ENCODE peak calls at places on chromosomes 1 and 21, in seven cellular contexts. One of them, this sample, is unnamed.

GRCh38 chr1:236035681-236036101 is 29.2 kb downstream of the NID1 start:
- DNase-seq in choroid plexus epithelial cell: peak; percentile 81
- DNase-seq in tibial nerve: peak; percentile 82
- DNase-seq in D721Med: no peak
- DNase-seq in nephron progenitor cell: no peak
- DNase-seq in neural crest cell: no peak
- DNase-seq in thyroid gland: no peak
- DNase-seq in this sample: no peak

GRCh38 chr1:203954788-203955552 is 93.6 kb downstream of the SNRPE start:
- DNase-seq in choroid plexus epithelial cell: peak; percentile 6
- DNase-seq in tibial nerve: no peak
- DNase-seq in D721Med: no peak
- DNase-seq in nephron progenitor cell: no peak
- DNase-seq in neural crest cell: no peak
- DNase-seq in thyroid gland: no peak
- DNase-seq in this sample: no peak

GRCh38 chr1:155070721-155071556 is 7.4 kb downstream of the EFNA4 start:
- DNase-seq in choroid plexus epithelial cell: peak; percentile 73
- DNase-seq in tibial nerve: peak; percentile 45
- DNase-seq in D721Med: peak; percentile 74
- DNase-seq in nephron progenitor cell: peak; percentile 88
- DNase-seq in neural crest cell: peak; percentile 76
- DNase-seq in thyroid gland: peak; percentile 74
- DNase-seq in this sample: peak; percentile 89

GRCh38 chr21:34878940-34879339 is 170.2 kb downstream of the RUNX1 start:
- DNase-seq in choroid plexus epithelial cell: no peak
- DNase-seq in tibial nerve: no peak
- DNase-seq in D721Med: no peak
- DNase-seq in nephron progenitor cell: no peak
- DNase-seq in neural crest cell: no peak
- DNase-seq in thyroid gland: no peak
- DNase-seq in this sample: no peak

GRCh38 chr1:30033276-30034104 is 689.9 kb downstream of the MATN1 start:
- DNase-seq in choroid plexus epithelial cell: no peak
- DNase-seq in tibial nerve: no peak
- DNase-seq in D721Med: no peak
- DNase-seq in nephron progenitor cell: no peak
- DNase-seq in neural crest cell: no peak
- DNase-seq in thyroid gland: no peak
- DNase-seq in this sample: no peak

GRCh38 chr1:240109920-240110685 is 18.4 kb downstream of the FMN2 start:
- DNase-seq in choroid plexus epithelial cell: no peak
- DNase-seq in tibial nerve: no peak
- DNase-seq in D721Med: no peak
- DNase-seq in nephron progenitor cell: no peak
- DNase-seq in neural crest cell: no peak
- DNase-seq in thyroid gland: no peak
- DNase-seq in this sample: no peak

GRCh38 chr1:43340559-43340958 is 2.9 kb downstream of the MPL start:
- DNase-seq in choroid plexus epithelial cell: no peak
- DNase-seq in tibial nerve: no peak
- DNase-seq in D721Med: no peak
- DNase-seq in nephron progenitor cell: no peak
- DNase-seq in neural crest cell: no peak
- DNase-seq in thyroid gland: no peak
- DNase-seq in this sample: no peak

GRCh38 chr1:39576016-39576657 is 453 bp downstream of the PABPC4 start:
- DNase-seq in choroid plexus epithelial cell: peak; percentile 19
- DNase-seq in tibial nerve: no peak
- DNase-seq in D721Med: no peak
- DNase-seq in nephron progenitor cell: peak; percentile 58
- DNase-seq in neural crest cell: peak; percentile 7
- DNase-seq in thyroid gland: peak; percentile 39
- DNase-seq in this sample: peak; percentile 41

GRCh38 chr1:58883888-58884482 is 100.1 kb upstream of the JUN start:
- DNase-seq in choroid plexus epithelial cell: peak; percentile 78
- DNase-seq in tibial nerve: no peak
- DNase-seq in D721Med: no peak
- DNase-seq in nephron progenitor cell: no peak
- DNase-seq in neural crest cell: no peak
- DNase-seq in thyroid gland: no peak
- DNase-seq in this sample: no peak

GRCh38 chr1:231934797-231935196 is 308.2 kb downstream of the DISC1 start:
- DNase-seq in choroid plexus epithelial cell: peak; percentile 42
- DNase-seq in tibial nerve: no peak
- DNase-seq in D721Med: peak; percentile 80
- DNase-seq in nephron progenitor cell: no peak
- DNase-seq in neural crest cell: no peak
- DNase-seq in thyroid gland: no peak
- DNase-seq in this sample: no peak

GRCh38 chr1:3740038-3740437 is 12.2 kb upstream of the CCDC27 start:
- DNase-seq in choroid plexus epithelial cell: no peak
- DNase-seq in tibial nerve: no peak
- DNase-seq in D721Med: no peak
- DNase-seq in nephron progenitor cell: no peak
- DNase-seq in neural crest cell: no peak
- DNase-seq in thyroid gland: no peak
- DNase-seq in this sample: no peak

GRCh38 chr1:219302697-219303096 is 129.0 kb downstream of the LYPLAL1 start:
- DNase-seq in choroid plexus epithelial cell: no peak
- DNase-seq in tibial nerve: no peak
- DNase-seq in D721Med: no peak
- DNase-seq in nephron progenitor cell: no peak
- DNase-seq in neural crest cell: no peak
- DNase-seq in thyroid gland: no peak
- DNase-seq in this sample: no peak

GRCh38 chr1:14930224-14930965 is 223.2 kb upstream of the TMEM51 start:
- DNase-seq in choroid plexus epithelial cell: no peak
- DNase-seq in tibial nerve: no peak
- DNase-seq in D721Med: no peak
- DNase-seq in nephron progenitor cell: no peak
- DNase-seq in neural crest cell: no peak
- DNase-seq in thyroid gland: peak; percentile 36
- DNase-seq in this sample: peak; percentile 65

GRCh38 chr1:180343931-180344406 is 113.9 kb downstream of the LHX4 start:
- DNase-seq in choroid plexus epithelial cell: peak; percentile 59
- DNase-seq in tibial nerve: peak; percentile 48
- DNase-seq in D721Med: no peak
- DNase-seq in nephron progenitor cell: no peak
- DNase-seq in neural crest cell: no peak
- DNase-seq in thyroid gland: peak; percentile 35
- DNase-seq in this sample: no peak

GRCh38 chr1:23718482-23718881 is 24.8 kb upstream of the ELOA start:
- DNase-seq in choroid plexus epithelial cell: peak; percentile 54
- DNase-seq in tibial nerve: no peak
- DNase-seq in D721Med: no peak
- DNase-seq in nephron progenitor cell: peak; percentile 56
- DNase-seq in neural crest cell: peak; percentile 43
- DNase-seq in thyroid gland: peak; percentile 5
- DNase-seq in this sample: peak; percentile 60

GRCh38 chr1:87684194-87684593 is 355.5 kb downstream of the LMO4 start:
- DNase-seq in choroid plexus epithelial cell: peak; percentile 56
- DNase-seq in tibial nerve: no peak
- DNase-seq in D721Med: no peak
- DNase-seq in nephron progenitor cell: peak; percentile 18
- DNase-seq in neural crest cell: no peak
- DNase-seq in thyroid gland: peak; percentile 31
- DNase-seq in this sample: no peak

GRCh38 chr1:169193191-169193850 is 86.8 kb downstream of the ATP1B1 start:
- DNase-seq in choroid plexus epithelial cell: peak; percentile 58
- DNase-seq in tibial nerve: no peak
- DNase-seq in D721Med: no peak
- DNase-seq in nephron progenitor cell: no peak
- DNase-seq in neural crest cell: no peak
- DNase-seq in thyroid gland: no peak
- DNase-seq in this sample: no peak
- TF ChIP-seq CTCF in choroid plexus epithelial cell: peak; percentile 35
- TF ChIP-seq CTCF in tibial nerve: no peak
- TF ChIP-seq CTCF in D721Med: peak; percentile 13
- TF ChIP-seq CTCF in nephron progenitor cell: no peak
- TF ChIP-seq CTCF in neural crest cell: no peak
- TF ChIP-seq CTCF in thyroid gland: no peak
- TF ChIP-seq CTCF in this sample: no peak

GRCh38 chr1:107057197-107058133 is 991 bp downstream of the PRMT6 start:
- DNase-seq in choroid plexus epithelial cell: peak; percentile 54
- DNase-seq in tibial nerve: peak; percentile 35
- DNase-seq in D721Med: no peak
- DNase-seq in nephron progenitor cell: peak; percentile 72
- DNase-seq in neural crest cell: peak; percentile 43
- DNase-seq in thyroid gland: peak; percentile 78
- DNase-seq in this sample: peak; percentile 77

GRCh38 chr1:107051266-107051665 is 5.2 kb upstream of the PRMT6 start:
- DNase-seq in choroid plexus epithelial cell: no peak
- DNase-seq in tibial nerve: no peak
- DNase-seq in D721Med: no peak
- DNase-seq in nephron progenitor cell: no peak
- DNase-seq in neural crest cell: no peak
- DNase-seq in thyroid gland: no peak
- DNase-seq in this sample: no peak

GRCh38 chr1:107061886-107062285 is 5.4 kb downstream of the PRMT6 start:
- DNase-seq in choroid plexus epithelial cell: no peak
- DNase-seq in tibial nerve: no peak
- DNase-seq in D721Med: no peak
- DNase-seq in nephron progenitor cell: no peak
- DNase-seq in neural crest cell: no peak
- DNase-seq in thyroid gland: no peak
- DNase-seq in this sample: no peak

GRCh38 chr1:107058245-107059032 is 2.0 kb downstream of the PRMT6 start:
- DNase-seq in choroid plexus epithelial cell: no peak
- DNase-seq in tibial nerve: no peak
- DNase-seq in D721Med: no peak
- DNase-seq in nephron progenitor cell: no peak
- DNase-seq in neural crest cell: no peak
- DNase-seq in thyroid gland: no peak
- DNase-seq in this sample: no peak

GRCh38 chr1:107056426-107057196 is at the start of gene PRMT6:
- DNase-seq in choroid plexus epithelial cell: peak; percentile 71
- DNase-seq in tibial nerve: peak; percentile 68
- DNase-seq in D721Med: peak; percentile 29
- DNase-seq in nephron progenitor cell: peak; percentile 81
- DNase-seq in neural crest cell: peak; percentile 75
- DNase-seq in thyroid gland: peak; percentile 80
- DNase-seq in this sample: peak; percentile 89
- TF ChIP-seq CTCF in choroid plexus epithelial cell: no peak
- TF ChIP-seq CTCF in tibial nerve: no peak
- TF ChIP-seq CTCF in D721Med: no peak
- TF ChIP-seq CTCF in nephron progenitor cell: no peak
- TF ChIP-seq CTCF in neural crest cell: peak; percentile 40
- TF ChIP-seq CTCF in thyroid gland: no peak
- TF ChIP-seq CTCF in this sample: no peak

DNA sequence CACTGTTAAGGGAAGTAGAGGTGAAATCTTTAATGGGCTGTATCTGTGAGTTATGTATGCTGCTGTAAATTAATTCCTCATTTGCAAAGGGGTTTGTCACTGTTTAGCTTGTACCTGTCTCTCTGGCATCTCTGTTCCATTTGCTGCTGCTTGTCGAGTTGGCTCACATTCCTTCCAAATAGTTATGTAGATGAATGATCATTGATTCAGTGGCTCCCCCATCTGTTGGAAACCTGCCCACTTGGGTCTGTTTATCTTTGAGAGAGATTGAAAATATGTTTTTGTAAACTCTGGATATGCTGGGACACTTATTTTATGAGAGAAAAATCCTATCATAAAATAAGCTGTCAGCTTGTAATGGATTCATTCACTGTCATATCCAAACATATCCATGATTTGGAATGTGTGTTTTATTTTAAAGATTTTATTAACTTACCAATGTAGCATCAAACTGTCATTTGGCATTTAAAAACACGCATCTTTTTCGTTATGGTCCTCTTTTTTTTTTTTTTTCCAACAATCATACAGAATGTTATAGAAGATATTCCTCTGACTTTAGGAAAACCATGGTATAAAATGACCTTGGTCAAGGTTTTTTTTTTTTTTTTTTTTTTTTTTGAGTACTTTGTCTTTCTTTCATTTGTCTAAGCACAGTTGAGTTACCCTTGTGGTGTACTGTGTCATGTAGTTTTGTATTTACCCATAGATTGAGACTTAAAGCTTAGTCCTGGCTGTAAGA is 3.5 kb downstream of the RYR2 start:
- DNase-seq in choroid plexus epithelial cell: no peak
- DNase-seq in tibial nerve: no peak
- DNase-seq in D721Med: no peak
- DNase-seq in nephron progenitor cell: no peak
- DNase-seq in neural crest cell: no peak
- DNase-seq in thyroid gland: no peak
- DNase-seq in this sample: no peak
- TF ChIP-seq CTCF in choroid plexus epithelial cell: no peak
- TF ChIP-seq CTCF in tibial nerve: no peak
- TF ChIP-seq CTCF in D721Med: no peak
- TF ChIP-seq CTCF in nephron progenitor cell: no peak
- TF ChIP-seq CTCF in neural crest cell: no peak
- TF ChIP-seq CTCF in thyroid gland: no peak
- TF ChIP-seq CTCF in this sample: no peak

GRCh38 chr1:153190373-153190772 is 12.9 kb upstream of the LELP1 start:
- DNase-seq in choroid plexus epithelial cell: no peak
- DNase-seq in tibial nerve: no peak
- DNase-seq in D721Med: no peak
- DNase-seq in nephron progenitor cell: no peak
- DNase-seq in neural crest cell: no peak
- DNase-seq in thyroid gland: no peak
- DNase-seq in this sample: no peak
- TF ChIP-seq CTCF in choroid plexus epithelial cell: no peak
- TF ChIP-seq CTCF in tibial nerve: no peak
- TF ChIP-seq CTCF in D721Med: peak; percentile 23
- TF ChIP-seq CTCF in nephron progenitor cell: no peak
- TF ChIP-seq CTCF in neural crest cell: no peak
- TF ChIP-seq CTCF in thyroid gland: no peak
- TF ChIP-seq CTCF in this sample: no peak

DNA sequence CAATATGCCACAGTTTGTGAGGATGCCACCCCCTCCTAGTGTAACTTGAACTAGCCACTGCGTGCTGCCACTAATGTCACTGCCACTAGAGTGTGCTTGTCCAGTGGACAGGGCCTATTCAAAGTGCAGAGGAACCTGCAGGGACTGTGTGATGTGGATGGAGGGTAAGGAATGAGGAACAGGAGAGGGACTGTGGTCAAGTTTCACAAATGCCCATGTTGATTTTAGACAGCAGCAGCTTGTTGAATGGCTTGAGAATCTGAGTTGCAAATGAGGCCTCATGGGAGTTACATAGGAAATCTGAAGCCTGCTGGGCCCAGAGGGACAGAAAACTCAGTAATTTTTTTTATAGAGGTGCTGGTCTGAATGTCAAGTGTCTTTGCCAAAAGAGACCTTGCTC is 112.3 kb downstream of the HHAT start:
- DNase-seq in choroid plexus epithelial cell: no peak
- DNase-seq in tibial nerve: no peak
- DNase-seq in D721Med: no peak
- DNase-seq in nephron progenitor cell: no peak
- DNase-seq in neural crest cell: no peak
- DNase-seq in thyroid gland: no peak
- DNase-seq in this sample: no peak
- TF ChIP-seq CTCF in choroid plexus epithelial cell: no peak
- TF ChIP-seq CTCF in tibial nerve: no peak
- TF ChIP-seq CTCF in D721Med: no peak
- TF ChIP-seq CTCF in nephron progenitor cell: no peak
- TF ChIP-seq CTCF in neural crest cell: no peak
- TF ChIP-seq CTCF in thyroid gland: no peak
- TF ChIP-seq CTCF in this sample: no peak